ENCODE peak calls at places on chromosomes 6 and 20, in nine cellular contexts. B is ovary; V is GM10248; X is AG04449; O is lower lobe of right lung; Q is prostate gland; S is IMR-90; Z is CD4-positive, alpha-beta T cell; Y is A549. M is an unnamed sample.

GRCh38 chr6:99424022-99424421 is 1.1 kb downstream of the PNISR start:
- DNase-seq in B (no peak), V (no peak), X (no peak), O (no peak), Q (no peak), S (no peak), Z (no peak), Y (no peak), M (no peak)

GRCh38 chr6:159071843-159072769 is 27.3 kb upstream of the TAGAP start:
- DNase-seq in B (no peak), V (no peak), X (no peak), O (no peak), Q (no peak), S (no peak), Z (no peak), Y (no peak), M (no peak)

GRCh38 chr6:149234051-149234962 is 83.2 kb upstream of the TAB2 start:
- DNase-seq in B (no peak), V (no peak), X (no peak), O (no peak), Q (no peak), S (peak), Z (peak), Y (no peak), M (peak)

GRCh38 chr6:16130437-16130891 is 1.6 kb downstream of the MYLIP start:
- DNase-seq in B (no peak), V (no peak), X (no peak), O (no peak), Q (peak), S (no peak), Z (no peak), Y (no peak), M (peak)

GRCh38 chr6:112936476-112936875 is 589.3 kb downstream of the RFPL4B start:
- DNase-seq in B (no peak), V (no peak), X (no peak), O (no peak), Q (no peak), S (peak), Z (no peak), Y (no peak), M (peak)

GRCh38 chr20:63062188-63063140 is 55.7 kb upstream of the BHLHE23 start:
- DNase-seq in B (no peak), V (no peak), X (no peak), O (peak), Q (no peak), S (no peak), Z (no peak), Y (no peak), M (no peak)

GRCh38 chr20:6504826-6505225 is 262.7 kb upstream of the BMP2 start:
- DNase-seq in B (no peak), V (no peak), X (no peak), O (no peak), Q (no peak), S (peak), Z (no peak), Y (no peak), M (no peak)

GRCh38 chr6:20564777-20565176 is 30.5 kb downstream of the CDKAL1 start:
- DNase-seq in B (no peak), V (no peak), X (no peak), O (no peak), Q (no peak), S (peak), Z (no peak), Y (no peak), M (no peak)

GRCh38 chr6:164453835-164454234 is 855.6 kb downstream of the C6orf118 start:
- DNase-seq in B (no peak), V (no peak), X (no peak), O (no peak), Q (no peak), S (no peak), Z (no peak), Y (no peak), M (no peak)

GRCh38 chr6:90157441-90157840 is 139.2 kb downstream of the BACH2 start:
- DNase-seq in B (no peak), V (no peak), X (no peak), O (no peak), Q (no peak), S (no peak), Z (no peak), Y (no peak), M (no peak)

GRCh38 chr6:22147983-22148797 is 148.6 kb downstream of the PRL start:
- DNase-seq in B (no peak), V (no peak), X (peak), O (peak), Q (no peak), S (peak), Z (no peak), Y (peak), M (peak)

GRCh38 chr6:22147469-22147815 is 149.4 kb downstream of the PRL start:
- DNase-seq in B (no peak), V (no peak), X (no peak), O (no peak), Q (no peak), S (peak), Z (no peak), Y (no peak), M (peak)

GRCh38 chr6:22146581-22147468 is 150.0 kb downstream of the PRL start:
- DNase-seq in B (peak), V (no peak), X (no peak), O (peak), Q (no peak), S (no peak), Z (no peak), Y (no peak), M (no peak)

GRCh38 chr6:22145294-22145693 is 151.5 kb downstream of the PRL start:
- DNase-seq in B (no peak), V (no peak), X (no peak), O (no peak), Q (no peak), S (no peak), Z (no peak), Y (no peak), M (no peak)

DNA sequence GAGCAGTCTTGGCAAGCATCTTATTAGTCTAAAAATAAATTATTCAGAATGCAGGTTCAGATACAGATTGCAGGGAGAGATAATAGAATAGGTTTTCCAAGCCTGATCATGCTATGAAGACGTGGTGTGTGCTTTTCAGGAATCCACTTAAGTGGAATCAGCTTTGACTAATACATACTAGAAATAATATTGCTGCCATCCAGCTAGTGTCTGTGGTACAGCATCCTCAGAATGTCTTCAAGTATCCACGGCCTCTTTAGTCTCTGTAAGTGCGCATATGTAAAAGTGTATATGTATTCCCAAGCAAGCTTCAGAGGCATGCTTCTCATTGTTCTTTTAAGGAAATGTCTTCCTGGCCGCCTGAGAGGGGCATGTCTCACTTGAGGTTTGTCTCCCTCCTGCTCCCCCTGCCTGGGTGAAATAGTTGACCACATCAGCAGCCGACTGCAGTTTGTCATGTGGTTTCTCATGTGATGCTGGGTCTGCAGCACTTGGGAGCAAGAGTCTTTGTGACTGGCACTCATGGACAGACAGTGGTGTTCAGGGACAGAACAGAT is 150.9 kb downstream of the PRL start:
- DNase-seq in B (peak), V (no peak), X (peak), O (no peak), Q (no peak), S (peak), Z (no peak), Y (peak), M (peak)
- TF ChIP-seq CTCF in B (no peak), V (no peak), X (peak), O (peak), Q (no peak), S (peak), Z (no peak), Y (no peak), M (peak)

GRCh38 chr20:39451386-39451785 is 489.2 kb downstream of the DHX35 start:
- DNase-seq in B (no peak), V (no peak), X (no peak), O (no peak), Q (no peak), S (no peak), Z (no peak), Y (no peak), M (no peak)
- TF ChIP-seq CTCF in B (no peak), V (no peak), X (no peak), O (no peak), Q (no peak), S (no peak), Z (no peak), Y (no peak), M (no peak)

DNA sequence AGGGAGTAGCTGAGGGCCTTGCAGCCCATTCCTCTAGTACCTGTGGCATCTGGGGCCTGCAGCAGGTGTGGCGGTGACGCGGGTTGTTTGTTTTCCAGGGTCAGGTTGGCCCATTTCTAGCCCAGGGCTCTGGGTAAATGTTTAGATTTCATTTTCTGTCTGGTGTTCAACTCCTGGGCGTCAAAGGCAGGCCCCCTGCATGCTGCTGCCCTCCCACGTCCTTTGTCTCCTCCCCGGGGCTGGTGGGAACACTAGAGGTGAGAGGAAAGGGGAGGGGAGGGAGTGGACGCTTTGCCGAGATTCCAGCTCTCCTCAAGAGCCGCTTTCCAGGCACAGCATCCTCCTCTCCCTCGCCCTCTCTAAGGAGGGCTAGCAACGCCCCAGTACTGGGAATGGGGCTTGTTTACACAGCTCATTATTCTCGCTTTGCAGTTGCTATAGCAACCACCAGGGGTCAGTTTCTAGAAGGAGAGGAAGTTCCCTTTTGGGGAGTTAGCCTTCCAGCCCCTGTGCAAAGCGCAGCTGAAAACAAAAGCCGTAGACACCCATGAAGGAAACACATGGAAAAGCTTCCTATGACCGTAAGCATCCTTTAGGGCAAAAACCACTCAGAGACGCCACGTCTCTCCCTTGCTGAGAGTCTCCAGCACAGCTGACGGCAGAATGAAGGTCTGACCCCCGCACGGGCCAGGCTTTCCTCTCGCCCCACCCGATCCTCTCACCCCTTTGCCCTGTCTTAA is 170.6 kb downstream of the LY86 start:
- DNase-seq in B (peak), V (peak), X (no peak), O (no peak), Q (no peak), S (peak), Z (no peak), Y (peak), M (peak)
- TF ChIP-seq CTCF in B (peak), V (peak), X (peak), O (peak), Q (no peak), S (peak), Z (peak), Y (peak), M (peak)

GRCh38 chr6:56339524-56339923 is 92.1 kb upstream of the COL21A1 start:
- DNase-seq in B (no peak), V (no peak), X (no peak), O (no peak), Q (no peak), S (peak), Z (no peak), Y (no peak), M (no peak)

GRCh38 chr6:56345539-56346090 is 98.2 kb upstream of the COL21A1 start:
- DNase-seq in B (no peak), V (no peak), X (no peak), O (no peak), Q (no peak), S (no peak), Z (no peak), Y (no peak), M (no peak)

GRCh38 chr6:56347526-56347925 is 100.1 kb upstream of the COL21A1 start:
- DNase-seq in B (no peak), V (no peak), X (no peak), O (no peak), Q (no peak), S (peak), Z (no peak), Y (no peak), M (peak)

GRCh38 chr6:56346958-56347357 is 99.6 kb upstream of the COL21A1 start:
- DNase-seq in B (no peak), V (no peak), X (no peak), O (no peak), Q (no peak), S (no peak), Z (no peak), Y (no peak), M (no peak)

GRCh38 chr6:56343295-56343694 is 95.9 kb upstream of the COL21A1 start:
- DNase-seq in B (no peak), V (no peak), X (no peak), O (no peak), Q (no peak), S (no peak), Z (no peak), Y (no peak), M (no peak)
- TF ChIP-seq CTCF in B (no peak), V (no peak), X (no peak), O (no peak), Q (no peak), S (no peak), Z (no peak), Y (no peak), M (no peak)